ENCODE peak calls at places on chromosome 15, in six cellular contexts. K is stomach, N is K562, B is HL-60, M is endothelial cell of umbilical vein, S is spleen. X is an unnamed sample.

GRCh38 chr15:62881056-62881455 is 161.5 kb upstream of the TPM1 start:
- DNase-seq in K (no peak), N (no peak), B (no peak), M (no peak), S (no peak), X (no peak)

GRCh38 chr15:62495670-62496328 is 330.7 kb upstream of the C2CD4B start:
- DNase-seq in K (peak; percentile 33), N (no peak), B (no peak), M (no peak), S (no peak), X (no peak)

GRCh38 chr15:70160803-70161565 is 63.3 kb upstream of the TLE3 start:
- DNase-seq in K (no peak), N (no peak), B (no peak), M (no peak), S (no peak), X (peak; percentile 52)

GRCh38 chr15:29615791-29616190 is 206.5 kb downstream of the TJP1 start:
- DNase-seq in K (no peak), N (no peak), B (no peak), M (no peak), S (no peak), X (no peak)

GRCh38 chr15:59492389-59493377 is 54.7 kb downstream of the FAM81A start:
- DNase-seq in K (peak; percentile 66), N (peak; percentile 41), B (peak; percentile 42), M (peak; percentile 73), S (peak; percentile 76), X (peak; percentile 52)

GRCh38 chr15:63402498-63403253 is 21.0 kb upstream of the CA12 start:
- DNase-seq in K (no peak), N (peak; percentile 54), B (no peak), M (peak; percentile 67), S (no peak), X (no peak)

GRCh38 chr15:49605588-49605987 is 15.0 kb downstream of the FAM227B start:
- DNase-seq in K (no peak), N (no peak), B (no peak), M (no peak), S (no peak), X (no peak)

GRCh38 chr15:77024273-77025065 is 29.5 kb downstream of the PSTPIP1 start:
- DNase-seq in K (peak; percentile 72), N (peak; percentile 84), B (peak; percentile 37), M (peak; percentile 40), S (peak; percentile 90), X (peak; percentile 56)

GRCh38 chr15:79593119-79593869 is 161.2 kb downstream of the MINAR1 start:
- DNase-seq in K (no peak), N (no peak), B (no peak), M (peak; percentile 3), S (no peak), X (no peak)

GRCh38 chr15:88878720-88879184 is 16.6 kb downstream of the HAPLN3 start:
- DNase-seq in K (peak; percentile 47), N (peak; percentile 83), B (peak; percentile 33), M (peak; percentile 39), S (no peak), X (peak; percentile 80)

GRCh38 chr15:78838480-78838879 is 27.2 kb upstream of the ADAMTS7 start:
- DNase-seq in K (no peak), N (no peak), B (no peak), M (no peak), S (no peak), X (no peak)

GRCh38 chr15:62391565-62392262 is 226.6 kb upstream of the C2CD4B start:
- DNase-seq in K (peak; percentile 50), N (peak; percentile 22), B (peak; percentile 27), M (peak; percentile 31), S (peak; percentile 79), X (peak; percentile 34)

GRCh38 chr15:92385096-92385495 is 8.6 kb upstream of the ST8SIA2 start:
- DNase-seq in K (no peak), N (no peak), B (no peak), M (no peak), S (no peak), X (no peak)

GRCh38 chr15:55277116-55277564 is 12.5 kb downstream of the RAB27A start:
- DNase-seq in K (no peak), N (no peak), B (peak; percentile 82), M (no peak), S (no peak), X (no peak)

GRCh38 chr15:64507293-64507802 is 47.0 kb downstream of the ZNF609 start:
- DNase-seq in K (peak; percentile 84), N (peak; percentile 78), B (peak; percentile 85), M (peak; percentile 82), S (peak; percentile 78), X (no peak)

GRCh38 chr15:83709246-83709645 is 55.3 kb downstream of the ADAMTSL3 start:
- DNase-seq in K (no peak), N (no peak), B (no peak), M (no peak), S (no peak), X (no peak)

GRCh38 chr15:97081666-97082226 is 751.2 kb downstream of the NR2F2 start:
- DNase-seq in K (no peak), N (no peak), B (no peak), M (no peak), S (no peak), X (no peak)

GRCh38 chr15:31214158-31214863 is 112.3 kb upstream of the KLF13 start:
- DNase-seq in K (no peak), N (no peak), B (peak; percentile 59), M (no peak), S (no peak), X (no peak)

GRCh38 chr15:60326824-60327654 is 70.7 kb downstream of the ANXA2 start:
- DNase-seq in K (no peak), N (peak; percentile 31), B (peak; percentile 22), M (peak; percentile 74), S (no peak), X (no peak)

GRCh38 chr15:37133619-37134018 is 33.3 kb upstream of the MEIS2 start:
- DNase-seq in K (no peak), N (no peak), B (no peak), M (peak; percentile 51), S (no peak), X (no peak)

GRCh38 chr15:101209285-101209821 is 42.5 kb downstream of the CHSY1 start:
- DNase-seq in K (no peak), N (no peak), B (no peak), M (peak; percentile 53), S (no peak), X (no peak)

GRCh38 chr15:74616020-74616939 is 644 bp downstream of the CLK3 start:
- DNase-seq in K (peak; percentile 87), N (peak; percentile 66), B (peak; percentile 94), M (peak; percentile 56), S (peak; percentile 92), X (peak; percentile 46)

GRCh38 chr15:99454941-99455795 is 110.6 kb upstream of the MEF2A start:
- DNase-seq in K (peak; percentile 89), N (peak; percentile 40), B (no peak), M (peak; percentile 97), S (no peak), X (peak; percentile 86)

GRCh38 chr15:63232400-63232799 is 43.0 kb downstream of the RAB8B start:
- DNase-seq in K (no peak), N (no peak), B (no peak), M (peak; percentile 43), S (no peak), X (no peak)

GRCh38 chr15:64013179-64014043 is 32.9 kb downstream of the DAPK2 start:
- DNase-seq in K (peak; percentile 60), N (no peak), B (no peak), M (no peak), S (no peak), X (no peak)

GRCh38 chr15:29511663-29512062 is 242.0 kb upstream of the NSMCE3 start:
- DNase-seq in K (no peak), N (no peak), B (no peak), M (no peak), S (no peak), X (no peak)

GRCh38 chr15:94972314-94972713 is 741.0 kb downstream of the MCTP2 start:
- DNase-seq in K (no peak), N (no peak), B (no peak), M (peak; percentile 59), S (no peak), X (no peak)

GRCh38 chr15:43796566-43796965 is 3.5 kb downstream of the SERINC4 start:
- DNase-seq in K (no peak), N (no peak), B (no peak), M (no peak), S (no peak), X (no peak)
- TF ChIP-seq POLR2AphosphoS5 in K (peak; percentile 7), N (peak; percentile 20), B (peak; percentile 36), M (no peak), S (no peak), X (no peak)

DNA sequence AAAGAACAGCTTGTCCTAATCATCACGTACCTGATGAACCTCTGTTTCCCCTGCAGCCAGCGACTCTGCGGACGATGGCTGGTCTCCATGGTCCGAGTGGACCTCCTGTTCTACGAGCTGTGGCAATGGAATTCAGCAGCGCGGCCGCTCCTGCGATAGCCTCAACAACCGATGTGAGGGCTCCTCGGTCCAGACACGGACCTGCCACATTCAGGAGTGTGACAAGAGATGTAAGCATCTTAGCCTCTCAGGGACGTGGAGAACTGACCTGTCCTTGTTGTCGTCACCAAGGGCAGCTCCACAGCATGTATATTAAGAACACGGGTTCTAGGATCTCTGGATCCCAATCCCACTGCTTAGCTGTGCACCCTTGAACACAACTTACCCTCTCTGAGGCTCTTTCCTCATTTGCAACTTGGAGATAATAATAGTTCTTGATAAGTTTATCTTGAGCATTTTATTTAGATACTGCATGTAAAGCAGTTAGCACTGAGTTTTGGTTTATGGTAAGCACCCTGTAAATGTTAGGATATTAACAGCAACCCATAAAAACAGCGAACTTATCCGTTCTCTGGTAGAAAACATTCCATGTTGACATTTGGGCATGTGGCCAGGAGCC is 6.5 kb downstream of the THBS1 start:
- DNase-seq in K (no peak), N (no peak), B (no peak), M (peak; percentile 74), S (no peak), X (no peak)
- TF ChIP-seq POLR2AphosphoS5 in K (peak; percentile 73), N (no peak), B (no peak), M (peak; percentile 99), S (peak; percentile 70), X (peak; percentile 73)

GRCh38 chr15:57923750-57924149 is 141.8 kb downstream of the ALDH1A2 start:
- DNase-seq in K (peak; percentile 31), N (no peak), B (no peak), M (peak; percentile 84), S (no peak), X (no peak)

GRCh38 chr15:57924536-57924935 is 141.0 kb downstream of the ALDH1A2 start:
- DNase-seq in K (no peak), N (no peak), B (no peak), M (no peak), S (no peak), X (no peak)

GRCh38 chr15:57922780-57923179 is 142.7 kb downstream of the ALDH1A2 start:
- DNase-seq in K (peak; percentile 90), N (no peak), B (no peak), M (peak; percentile 78), S (no peak), X (peak; percentile 91)

GRCh38 chr15:57921371-57921770 is 144.1 kb downstream of the ALDH1A2 start:
- DNase-seq in K (no peak), N (no peak), B (no peak), M (peak; percentile 18), S (no peak), X (no peak)

GRCh38 chr15:57923311-57923710 is 142.2 kb downstream of the ALDH1A2 start:
- DNase-seq in K (peak; percentile 56), N (no peak), B (no peak), M (peak; percentile 90), S (no peak), X (no peak)
- TF ChIP-seq POLR2AphosphoS5 in K (no peak), N (no peak), B (no peak), M (no peak), S (no peak), X (no peak)

GRCh38 chr15:90219421-90220141 is 14.2 kb downstream of the CIB1 start:
- DNase-seq in K (no peak), N (peak; percentile 82), B (peak; percentile 37), M (peak; percentile 20), S (peak; percentile 88), X (peak; percentile 91)
- TF ChIP-seq POLR2AphosphoS5 in K (no peak), N (no peak), B (no peak), M (no peak), S (peak; percentile 64), X (no peak)